ENCODE peak calls at places on chromosomes 7 and 10, in eight cellular contexts. Y is suprapubic skin, R is H54, J is heart left ventricle, D is uterus, Z is spleen, U is right lobe of liver, P is upper lobe of left lung. A is an unnamed sample.
A peak's percentile ranks its signal among the peaks of the same experiment; 100 is the strongest.

GRCh38 chr7:91569702-91570457 is 305.6 kb downstream of the FZD1 start:
- DNase-seq in Z (no peak), Y (no peak), R (no peak), D (no peak), J (no peak), P (no peak), U (no peak), A (no peak)

GRCh38 chr10:88979153-88979562 is 11.4 kb upstream of the FAS start:
- DNase-seq in Y (no peak), R (peak; percentile 56), U (no peak), D (peak; percentile 70), J (peak; percentile 44), Z (no peak), P (no peak), A (no peak)

GRCh38 chr10:73773152-73773879 is 8.5 kb upstream of the CHCHD1 start:
- DNase-seq in R (no peak), J (no peak), P (no peak), U (no peak), Y (no peak), D (no peak), Z (no peak), A (no peak)

GRCh38 chr7:28570113-28570969 is 158.0 kb downstream of the CREB5 start:
- DNase-seq in U (no peak), Z (no peak), P (no peak), D (no peak), J (no peak), Y (no peak), R (no peak), A (no peak)

GRCh38 chr10:88474884-88475844 is 108.0 kb downstream of the RNLS start:
- DNase-seq in D (peak; percentile 62), U (no peak), R (no peak), P (peak; percentile 28), J (no peak), Z (no peak), Y (no peak), A (no peak)

GRCh38 chr10:31197886-31198285 is 121.1 kb upstream of the ZEB1 start:
- DNase-seq in Z (no peak), J (no peak), Y (no peak), P (no peak), R (no peak), D (no peak), U (no peak), A (no peak)

GRCh38 chr7:66847879-66848810 is 72.9 kb upstream of the TMEM248 start:
- DNase-seq in D (no peak), J (no peak), P (peak; percentile 40), Z (no peak), R (no peak), U (no peak), Y (peak; percentile 23), A (no peak)

GRCh38 chr10:71241114-71241898 is 28.9 kb downstream of the UNC5B start:
- DNase-seq in Y (no peak), J (peak; percentile 63), R (no peak), U (no peak), D (peak; percentile 79), Z (no peak), P (no peak), A (no peak)

GRCh38 chr10:3595736-3596135 is 189.3 kb downstream of the KLF6 start:
- DNase-seq in U (no peak), Z (no peak), R (no peak), Y (no peak), J (no peak), P (no peak), D (no peak), A (no peak)

GRCh38 chr7:70881470-70881869 is 250.5 kb upstream of the GALNT17 start:
- DNase-seq in U (no peak), D (no peak), Y (no peak), P (no peak), J (no peak), R (no peak), Z (no peak), A (no peak)

GRCh38 chr7:117173001-117173400 is 149.9 kb downstream of the WNT2 start:
- DNase-seq in D (no peak), R (no peak), P (no peak), J (no peak), Y (no peak), U (no peak), Z (no peak), A (no peak)

GRCh38 chr7:123747620-123748141 is 1.1 kb downstream of the WASL start:
- DNase-seq in P (peak; percentile 86), Y (peak; percentile 79), Z (peak; percentile 72), D (peak; percentile 18), U (peak; percentile 63), J (peak; percentile 63), R (peak; percentile 45), A (peak; percentile 84)

GRCh38 chr7:4131043-4131442 is 551.1 kb upstream of the FOXK1 start:
- DNase-seq in Z (peak; percentile 24), D (no peak), R (no peak), J (peak; percentile 10), Y (no peak), P (no peak), U (no peak), A (no peak)

GRCh38 chr7:123538189-123538714 is 3.9 kb upstream of the IQUB start:
- DNase-seq in P (no peak), Z (no peak), R (peak; percentile 20), Y (no peak), J (no peak), U (no peak), D (no peak), A (no peak)

GRCh38 chr7:147639037-147639436 is 951.5 kb upstream of the C7orf33 start:
- DNase-seq in P (no peak), R (no peak), U (no peak), J (no peak), D (no peak), Y (no peak), Z (no peak), A (no peak)

GRCh38 chr7:21198929-21199328 is 229.0 kb upstream of the SP4 start:
- DNase-seq in R (no peak), U (no peak), P (no peak), Y (no peak), J (no peak), Z (no peak), D (no peak), A (no peak)

GRCh38 chr10:34814228-34815173 is 595 bp downstream of the PARD3 start:
- DNase-seq in R (peak; percentile 28), D (peak; percentile 58), Z (peak; percentile 64), J (peak; percentile 70), U (peak; percentile 71), Y (peak; percentile 81), P (peak; percentile 44), A (peak; percentile 86)

GRCh38 chr10:104098360-104098925 is 12.8 kb upstream of the COL17A1 start:
- DNase-seq in U (no peak), D (no peak), J (no peak), Y (no peak), Z (no peak), R (no peak), P (no peak), A (no peak)
- TF ChIP-seq POLR2A in U (no peak), D (no peak), J (no peak), Y (no peak), Z (no peak), R (no peak), P (no peak), A (no peak)

DNA sequence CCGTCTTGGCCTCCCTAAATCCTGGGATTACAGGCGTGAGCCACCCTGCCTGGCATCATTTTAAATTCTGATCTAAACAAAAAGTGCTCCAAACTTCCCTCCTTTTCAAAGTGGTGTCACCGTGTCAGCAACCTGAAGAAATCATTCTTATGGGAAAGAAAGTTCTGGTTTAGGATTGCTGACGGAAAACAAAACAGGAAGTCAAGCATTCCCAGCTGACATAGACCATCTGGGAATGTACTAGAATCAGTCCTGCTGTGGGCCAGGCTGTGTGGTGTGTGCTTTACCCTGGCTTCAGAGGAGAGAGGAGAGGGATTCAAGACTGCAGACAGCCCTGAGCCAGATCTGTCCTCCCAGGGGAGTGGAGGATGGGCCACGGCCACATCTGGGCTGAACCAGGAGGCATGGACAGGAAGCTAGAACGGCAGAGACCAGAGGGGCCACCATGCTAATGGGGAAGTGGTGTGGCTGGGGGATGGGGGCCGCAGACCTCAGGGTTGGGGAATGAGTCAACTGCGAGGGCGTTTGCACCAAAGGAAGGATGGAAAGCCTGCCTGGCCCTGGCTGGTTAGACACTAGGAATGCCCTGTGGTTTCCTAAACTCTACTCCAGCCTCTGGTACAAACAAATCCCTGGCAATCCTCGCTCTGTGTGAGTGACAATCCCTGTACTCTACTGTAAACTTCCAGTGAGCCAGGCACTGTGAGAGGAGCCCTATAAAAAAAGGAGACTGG is 16.7 kb upstream of the CLIP2 start:
- DNase-seq in R (peak; percentile 76), P (peak; percentile 76), D (peak; percentile 65), J (peak; percentile 89), Y (peak; percentile 83), U (peak; percentile 59), Z (peak; percentile 90), A (peak; percentile 70)
- TF ChIP-seq POLR2A in R (peak; percentile 60), P (no peak), D (no peak), J (no peak), Y (no peak), U (peak; percentile 16), Z (no peak), A (no peak)

GRCh38 chr10:62810131-62810530 is 5.6 kb downstream of the ADO start:
- DNase-seq in R (no peak), Y (no peak), J (no peak), Z (no peak), P (no peak), U (no peak), D (no peak), A (no peak)

GRCh38 chr10:62812672-62813439 is 3.3 kb downstream of the EGR2 start:
- DNase-seq in R (no peak), Y (no peak), U (no peak), Z (peak; percentile 71), J (no peak), D (no peak), P (no peak), A (no peak)

GRCh38 chr10:62813453-62813852 is 2.7 kb downstream of the EGR2 start:
- DNase-seq in P (no peak), Z (peak; percentile 76), J (no peak), U (no peak), R (no peak), Y (no peak), D (no peak), A (no peak)

GRCh38 chr10:62813981-62814380 is 2.2 kb downstream of the EGR2 start:
- DNase-seq in J (no peak), U (no peak), Y (no peak), R (no peak), D (no peak), Z (peak; percentile 75), P (no peak), A (no peak)

GRCh38 chr10:62811159-62811875 is 4.8 kb downstream of the EGR2 start:
- DNase-seq in P (no peak), J (no peak), Y (no peak), U (no peak), Z (no peak), R (no peak), D (no peak), A (no peak)
- TF ChIP-seq POLR2A in P (no peak), J (no peak), Y (no peak), U (no peak), Z (no peak), R (no peak), D (no peak), A (no peak)

GRCh38 chr7:100611983-100612729 is at the start of gene MOSPD3:
- DNase-seq in D (peak; percentile 99), J (peak; percentile 99), P (peak; percentile 99), Y (peak; percentile 99), Z (peak; percentile 100), R (peak; percentile 97), U (peak; percentile 100), A (peak; percentile 100)
- TF ChIP-seq POLR2A in D (peak; percentile 72), J (peak; percentile 53), P (peak; percentile 86), Y (peak; percentile 83), Z (peak; percentile 77), R (peak; percentile 3), U (peak; percentile 93), A (peak; percentile 64)

A was measured in lower leg skin.